ENCODE peak calls at places on chromosomes 7 and 10, in four cellular contexts. W, C, S and D are unnamed samples.

GRCh38 chr7:43929529-43930457 is 3.6 kb downstream of the UBE2D4 start:
- DNase-seq in W (no peak), C (no peak), S (no peak), D (no peak)

GRCh38 chr10:32338262-32338661 is 8.7 kb downstream of the EPC1 start:
- DNase-seq in W (no peak), C (no peak), S (no peak), D (no peak)

GRCh38 chr10:64814201-64814600 is 1293.0 kb downstream of the REEP3 start:
- DNase-seq in W (no peak), C (no peak), S (no peak), D (no peak)

GRCh38 chr7:135748770-135749169 is at the start of gene FAM180A:
- DNase-seq in W (no peak), C (no peak), S (no peak), D (no peak)

GRCh38 chr7:34153680-34154270 is 248.4 kb downstream of the BMPER start:
- DNase-seq in W (no peak), C (no peak), S (no peak), D (no peak)

GRCh38 chr10:124999433-125000365 is 57.8 kb downstream of the ZRANB1 start:
- DNase-seq in W (peak; percentile 18), C (no peak), S (no peak), D (peak; percentile 61)

GRCh38 chr7:33716581-33717477 is 188.5 kb upstream of the BMPER start:
- DNase-seq in W (no peak), C (peak; percentile 71), S (no peak), D (no peak)

GRCh38 chr10:78520737-78521430 is 487.2 kb downstream of the RPS24 start:
- DNase-seq in W (no peak), C (peak; percentile 29), S (no peak), D (no peak)

GRCh38 chr10:74150151-74151056 is at the start of gene AP3M1:
- DNase-seq in W (peak; percentile 87), C (peak; percentile 92), S (peak; percentile 91), D (peak; percentile 90)

GRCh38 chr7:102447311-102447710 is 13.9 kb downstream of the ORAI2 start:
- DNase-seq in W (no peak), C (no peak), S (no peak), D (no peak)

DNA sequence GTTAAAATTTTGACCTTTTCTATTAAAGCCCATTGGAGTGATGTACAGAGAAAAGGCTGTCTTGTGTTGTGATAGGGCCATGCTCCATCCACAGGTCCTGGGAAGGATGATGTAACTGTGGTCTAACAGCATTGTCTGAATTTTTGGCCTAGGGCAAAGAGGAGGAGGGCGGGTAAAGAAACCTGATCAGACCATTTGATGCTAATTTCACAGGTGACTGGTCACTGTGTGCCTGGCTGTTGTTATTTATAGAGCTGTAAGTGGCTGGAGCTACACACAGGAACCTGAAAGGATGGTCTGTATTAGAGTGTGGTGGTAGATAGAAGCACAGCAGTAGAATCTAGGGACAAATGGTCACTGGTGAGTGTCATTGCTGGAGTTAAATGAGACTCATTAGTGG is 182.1 kb downstream of the AUTS2 start:
- DNase-seq in W (no peak), C (peak; percentile 43), S (no peak), D (no peak)
- H3K4me3 ChIP-seq in W (no peak overlapping the region), C (no peak overlapping the region), S (no peak overlapping the region), D (no peak overlapping the region)

DNA sequence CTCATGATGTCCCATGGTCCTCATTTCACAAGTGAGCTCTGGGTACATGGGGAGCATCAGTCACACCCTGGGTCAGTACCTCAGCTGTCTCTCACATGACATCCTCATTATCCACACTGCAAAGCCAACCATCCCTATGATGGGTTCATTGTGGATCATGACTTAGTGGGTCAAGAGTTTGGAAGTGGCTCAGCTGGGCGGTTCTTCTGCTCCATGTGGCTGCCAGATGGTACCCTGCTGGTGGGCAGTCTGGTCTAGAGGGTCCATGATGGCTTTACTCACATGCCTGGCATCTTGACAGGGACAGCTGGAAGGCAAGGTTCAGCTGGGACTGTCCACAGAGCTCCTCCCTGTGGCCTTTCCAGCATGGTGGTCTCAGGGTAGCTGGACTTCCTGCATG is 19.1 kb upstream of the PSMG3 start:
- DNase-seq in W (no peak), C (no peak), S (no peak), D (no peak)
- TF ChIP-seq CTCF in W (no peak), C (no peak), S (no peak), D (no peak)

DNA sequence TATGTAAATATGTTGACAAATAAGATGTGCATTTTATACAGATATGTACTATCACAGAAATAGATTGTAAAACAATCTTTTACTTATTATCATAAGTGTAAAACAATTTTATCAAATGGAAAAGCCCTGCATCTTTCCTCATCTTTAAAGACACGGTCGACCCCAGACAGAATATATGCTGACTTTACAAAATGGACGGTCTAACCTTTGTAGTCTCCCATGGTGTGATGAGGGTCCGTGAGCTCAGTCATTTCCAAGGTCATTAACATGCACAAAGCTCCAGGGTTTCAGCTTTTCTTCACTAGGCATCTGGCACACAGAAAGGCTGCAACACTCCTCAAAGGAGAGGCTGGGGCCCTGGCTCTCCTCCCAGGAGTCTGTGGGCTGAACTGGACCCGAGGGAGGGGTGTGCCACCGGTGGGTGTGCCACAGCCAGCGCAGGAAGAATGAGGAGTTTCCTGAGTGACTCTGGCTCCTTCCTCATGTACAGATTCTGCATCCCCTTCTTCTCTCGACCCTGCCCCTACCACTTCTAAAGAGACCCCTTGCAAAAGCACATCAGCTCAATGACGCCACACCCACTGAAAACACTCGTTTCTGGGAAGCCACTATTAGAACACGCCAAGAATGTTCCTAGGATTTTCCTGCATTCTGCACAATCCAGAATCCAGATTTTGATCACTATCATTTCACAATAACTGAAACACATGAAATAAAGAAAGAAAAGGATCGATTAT is 26.2 kb upstream of the ABLIM1 start:
- DNase-seq in W (no peak), C (no peak), S (peak; percentile 49), D (peak; percentile 79)
- H3K27ac ChIP-seq in W (peak overlapping the region; percentile 73), C (peak overlapping the region; percentile 56), S (peak overlapping the region; percentile 76), D (peak overlapping the region; percentile 72)

DNA sequence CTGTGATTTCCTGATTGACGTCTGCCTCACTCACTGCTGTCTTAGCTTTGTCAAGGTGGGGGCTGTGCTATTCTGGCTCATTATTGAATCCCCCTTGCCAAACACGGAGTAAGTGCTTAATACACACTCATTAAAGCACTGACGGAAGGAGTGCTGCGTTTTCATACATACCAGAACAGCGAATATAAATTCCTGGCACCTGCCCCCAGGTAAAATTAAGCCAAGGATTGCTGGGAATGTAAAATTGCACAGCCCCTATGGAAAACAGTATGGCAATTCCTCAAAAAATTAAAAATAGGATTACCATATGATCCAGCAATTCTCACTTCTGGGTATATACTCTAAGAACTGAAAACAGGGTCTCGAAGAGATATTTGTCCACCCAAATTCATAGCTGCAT is 6.6 kb downstream of the KLRG2 start:
- DNase-seq in W (no peak), C (no peak), S (no peak), D (no peak)
- H3K4me3 ChIP-seq in W (no peak overlapping the region), C (no peak overlapping the region), S (no peak overlapping the region), D (no peak overlapping the region)

GRCh38 chr7:143299840-143300239 is 11.7 kb downstream of the CASP2 start:
- DNase-seq in W (peak; percentile 9), C (peak; percentile 44), S (no peak), D (no peak)
- TF ChIP-seq CTCF in W (peak; percentile 67), C (peak; percentile 58), S (peak; percentile 54), D (peak; percentile 62)

GRCh38 chr7:132865766-132866531 is 215.9 kb downstream of the CHCHD3 start:
- DNase-seq in W (no peak), C (no peak), S (no peak), D (no peak)
- H3K27ac ChIP-seq in W (no peak overlapping the region), C (peak overlapping the region; percentile 34), S (no peak overlapping the region), D (peak overlapping the region; percentile 32)